ENCODE peak calls at places on chromosome 13, in nine cellular contexts. J is NCI-H1930; B is caudate nucleus; X is activated CD4-positive, alpha-beta T cell treated with anti-CD3 and anti-CD28 coated beads for 1 hour; L is astrocyte of the cerebellum; Y is stimulated activated CD4-positive, alpha-beta T cell treated with anti-CD3 and anti-CD28 coated beads, TNF-alpha, amount 100 ng/mL, for 24 hours; E is NCI-H446; K is PC-9; T is Karpas-422. Q is an unnamed sample.
A peak's percentile ranks its signal among the peaks of the same experiment; 100 is the strongest.

GRCh38 chr13:26759907-26760834 is at the start of gene GPR12:
- DNase-seq in Y (no peak), J (no peak), B (no peak), E (peak; percentile 10), X (no peak), T (no peak), K (no peak), L (no peak), Q (peak; percentile 62)

GRCh38 chr13:33797622-33798021 is 20.3 kb upstream of the RFC3 start:
- DNase-seq in J (no peak), X (no peak), Y (no peak), K (no peak), L (peak; percentile 19), T (peak; percentile 53), B (no peak), E (peak; percentile 26), Q (no peak)

GRCh38 chr13:40152145-40152544 is 496.7 kb downstream of the COG6 start:
- DNase-seq in K (no peak), E (no peak), J (no peak), Y (no peak), B (no peak), L (peak; percentile 32), X (no peak), T (no peak), Q (no peak)

GRCh38 chr13:113350938-113351335 is 13.0 kb downstream of the GRTP1 start:
- DNase-seq in T (no peak), L (no peak), K (no peak), X (no peak), E (no peak), Y (no peak), B (no peak), J (no peak), Q (no peak)

GRCh38 chr13:49238621-49239020 is 9.1 kb upstream of the CDADC1 start:
- DNase-seq in B (no peak), Y (no peak), T (no peak), L (no peak), K (peak; percentile 93), E (no peak), J (no peak), X (no peak), Q (no peak)

GRCh38 chr13:94636942-94637578 is 35.4 kb downstream of the GPR180 start:
- DNase-seq in X (no peak), E (no peak), T (no peak), J (no peak), K (no peak), L (no peak), Y (no peak), B (no peak), Q (no peak)

GRCh38 chr13:35771898-35772297 is 295.4 kb upstream of the MAB21L1 start:
- DNase-seq in J (no peak), Y (no peak), X (no peak), L (peak; percentile 63), E (peak; percentile 10), B (no peak), K (peak; percentile 92), T (no peak), Q (no peak)

GRCh38 chr13:84997858-84998257 is 801.4 kb downstream of the SLITRK6 start:
- DNase-seq in Y (no peak), J (no peak), X (no peak), B (no peak), K (no peak), T (no peak), E (no peak), L (no peak), Q (no peak)

GRCh38 chr13:111210488-111210887 is 95.4 kb downstream of the ARHGEF7 start:
- DNase-seq in K (peak; percentile 31), L (no peak), B (no peak), X (no peak), E (no peak), Y (no peak), J (no peak), T (no peak), Q (no peak)

GRCh38 chr13:40589285-40590109 is 76.9 kb downstream of the FOXO1 start:
- DNase-seq in Y (no peak), E (peak; percentile 52), T (peak; percentile 87), K (no peak), J (no peak), X (no peak), L (peak; percentile 34), B (no peak), Q (no peak)

GRCh38 chr13:30359999-30360398 is 52.6 kb upstream of the KATNAL1 start:
- DNase-seq in Y (no peak), B (no peak), J (no peak), L (no peak), T (no peak), X (no peak), E (no peak), K (no peak), Q (no peak)

GRCh38 chr13:102045713-102046112 is 356.1 kb downstream of the FGF14 start:
- DNase-seq in B (no peak), E (no peak), X (no peak), K (no peak), T (no peak), L (no peak), J (no peak), Y (no peak), Q (no peak)

GRCh38 chr13:22232186-22232585 is 561.3 kb downstream of the FGF9 start:
- DNase-seq in K (no peak), E (no peak), X (no peak), J (no peak), L (no peak), Y (no peak), B (no peak), T (no peak), Q (no peak)

GRCh38 chr13:76473552-76474134 is 412.6 kb downstream of the KCTD12 start:
- DNase-seq in E (peak; percentile 48), T (peak; percentile 93), L (peak; percentile 75), B (no peak), Y (peak; percentile 58), J (peak; percentile 77), K (peak; percentile 68), X (peak; percentile 43), Q (peak; percentile 69)

GRCh38 chr13:53200075-53200474 is 171.5 kb downstream of the OLFM4 start:
- DNase-seq in B (no peak), X (no peak), Y (no peak), K (no peak), E (no peak), L (no peak), T (no peak), J (no peak), Q (no peak)

GRCh38 chr13:109249780-109250528 is 536.4 kb downstream of the IRS2 start:
- DNase-seq in K (peak; percentile 55), B (no peak), T (no peak), J (no peak), X (no peak), E (no peak), L (no peak), Y (no peak), Q (no peak)

GRCh38 chr13:93775507-93776108 is 549.0 kb downstream of the GPC6 start:
- DNase-seq in E (no peak), K (no peak), J (no peak), X (no peak), B (no peak), Y (no peak), T (no peak), L (peak; percentile 44), Q (no peak)

GRCh38 chr13:31476266-31476665 is 263.1 kb upstream of the RXFP2 start:
- DNase-seq in T (no peak), Y (no peak), X (no peak), B (no peak), K (no peak), J (no peak), E (no peak), L (peak; percentile 62), Q (no peak)

GRCh38 chr13:100269837-100270236 is 180.9 kb downstream of the PCCA start:
- DNase-seq in Y (no peak), X (no peak), K (no peak), J (no peak), B (no peak), L (peak; percentile 54), T (no peak), E (peak; percentile 11), Q (no peak)

GRCh38 chr13:86174632-86175031 is 375.4 kb upstream of the SLITRK6 start:
- DNase-seq in K (no peak), E (no peak), T (peak; percentile 56), B (no peak), J (no peak), L (no peak), X (no peak), Y (no peak), Q (no peak)

GRCh38 chr13:52879950-52880650 is 31.7 kb upstream of the PCDH8 start:
- DNase-seq in X (no peak), K (no peak), Y (no peak), L (no peak), E (no peak), T (no peak), B (no peak), J (peak; percentile 58), Q (peak; percentile 65)

GRCh38 chr13:24685314-24685713 is 5.1 kb downstream of the ATP12A start:
- DNase-seq in E (no peak), L (no peak), Y (no peak), K (no peak), X (no peak), T (no peak), J (no peak), B (no peak), Q (no peak)

GRCh38 chr13:27004389-27004788 is 167.2 kb downstream of the USP12 start:
- DNase-seq in K (no peak), E (peak; percentile 56), X (no peak), L (no peak), J (no peak), B (no peak), Y (no peak), T (no peak), Q (no peak)

GRCh38 chr13:23770428-23770827 is 118.8 kb downstream of the MIPEP start:
- DNase-seq in L (no peak), B (no peak), X (no peak), Y (no peak), E (no peak), J (no peak), K (no peak), T (no peak), Q (no peak)

GRCh38 chr13:23321534-23322241 is 111.8 kb downstream of the SACS start:
- DNase-seq in L (peak; percentile 87), X (no peak), K (no peak), Y (peak; percentile 3), T (peak; percentile 27), J (no peak), B (no peak), E (no peak), Q (no peak)

GRCh38 chr13:20685042-20685441 is 18.5 kb upstream of the IL17D start:
- DNase-seq in Y (no peak), B (no peak), L (no peak), J (no peak), E (no peak), K (no peak), X (no peak), T (no peak), Q (no peak)